ENCODE peak calls at places on chromosomes 6 and 20, in four cellular contexts. E, G, L and N are unnamed samples.

GRCh38 chr6:168537485-168537884 is 96.5 kb downstream of the SMOC2 start:
- DNase-seq in E (no peak), G (no peak), L (no peak), N (no peak)

GRCh38 chr6:121480099-121480713 is 44.8 kb downstream of the GJA1 start:
- DNase-seq in E (no peak), G (no peak), L (no peak), N (no peak)

GRCh38 chr6:142297996-142298753 is 3.6 kb upstream of the ADGRG6 start:
- DNase-seq in E (peak; percentile 58), G (no peak), L (peak; percentile 75), N (no peak)

GRCh38 chr6:109336221-109336955 is 45.9 kb downstream of the CD164 start:
- DNase-seq in E (peak; percentile 45), G (no peak), L (peak; percentile 97), N (no peak)

GRCh38 chr20:50893620-50894019 is 37.6 kb downstream of the ADNP start:
- DNase-seq in E (no peak), G (no peak), L (no peak), N (no peak)

GRCh38 chr6:89385846-89386245 is 26.2 kb downstream of the RRAGD start:
- DNase-seq in E (no peak), G (no peak), L (no peak), N (no peak)

GRCh38 chr20:46951405-46951804 is 56.8 kb downstream of the EYA2 start:
- DNase-seq in E (peak; percentile 50), G (no peak), L (peak; percentile 51), N (no peak)

GRCh38 chr20:48317578-48317977 is 510.2 kb downstream of the PREX1 start:
- DNase-seq in E (no peak), G (no peak), L (no peak), N (no peak)

GRCh38 chr20:63176035-63176434 is 39.9 kb downstream of the YTHDF1 start:
- DNase-seq in E (no peak), G (no peak), L (no peak), N (no peak)

GRCh38 chr20:47686545-47686944 is 98.7 kb downstream of the SULF2 start:
- DNase-seq in E (peak; percentile 96), G (no peak), L (no peak), N (no peak)

GRCh38 chr6:150633466-150633795 is 33.7 kb downstream of the PLEKHG1 start:
- DNase-seq in E (no peak), G (no peak), L (no peak), N (no peak)

GRCh38 chr6:68364276-68364785 is 270.8 kb upstream of the ADGRB3 start:
- DNase-seq in E (peak; percentile 4), G (no peak), L (no peak), N (no peak)

GRCh38 chr6:149766156-149766768 is 16.7 kb downstream of the PCMT1 start:
- DNase-seq in E (peak; percentile 92), G (no peak), L (peak; percentile 51), N (no peak)

GRCh38 chr6:147548930-147549475 is 40.5 kb downstream of the SAMD5 start:
- DNase-seq in E (no peak), G (no peak), L (no peak), N (no peak)

GRCh38 chr20:60210779-60211617 is 252.8 kb downstream of the CDH26 start:
- DNase-seq in E (peak; percentile 63), G (peak; percentile 46), L (peak; percentile 68), N (peak; percentile 30)

GRCh38 chr6:45105170-45105820 is 222.8 kb upstream of the RUNX2 start:
- DNase-seq in E (peak; percentile 73), G (no peak), L (peak; percentile 7), N (no peak)

GRCh38 chr6:3117912-3118352 is 579 bp upstream of the BPHL start:
- DNase-seq in E (no peak), G (no peak), L (no peak), N (no peak)

GRCh38 chr20:37837934-37838333 is 65.0 kb upstream of the VSTM2L start:
- DNase-seq in E (no peak), G (no peak), L (no peak), N (no peak)

GRCh38 chr6:158782432-158783166 is 36.6 kb downstream of the EZR start:
- DNase-seq in E (no peak), G (peak; percentile 7), L (no peak), N (no peak)

GRCh38 chr6:130559166-130559565 is 193.3 kb downstream of the TMEM200A start:
- DNase-seq in E (peak; percentile 42), G (no peak), L (no peak), N (no peak)

GRCh38 chr6:134658596-134658995 is 291.3 kb downstream of the ALDH8A1 start:
- DNase-seq in E (no peak), G (no peak), L (no peak), N (no peak)

GRCh38 chr20:55592866-55593265 is 412.5 kb downstream of the CBLN4 start:
- DNase-seq in E (no peak), G (no peak), L (no peak), N (no peak)

GRCh38 chr6:7178280-7178679 is 70.5 kb downstream of the RREB1 start:
- DNase-seq in E (no peak), G (no peak), L (no peak), N (no peak)

GRCh38 chr6:53937461-53937860 is 142.7 kb downstream of the LRRC1 start:
- DNase-seq in E (no peak), G (no peak), L (no peak), N (no peak)

GRCh38 chr20:25178563-25179438 is 16.7 kb upstream of the ENTPD6 start:
- DNase-seq in E (peak; percentile 83), G (no peak), L (peak; percentile 99), N (peak; percentile 38)

GRCh38 chr6:160887616-160888015 is 104.0 kb upstream of the MAP3K4 start:
- DNase-seq in E (no peak), G (no peak), L (no peak), N (no peak)

GRCh38 chr20:15708984-15709598 is 864.2 kb downstream of the KIF16B start:
- DNase-seq in E (no peak), G (no peak), L (peak; percentile 67), N (no peak)

GRCh38 chr20:687468-688203 is 12.0 kb upstream of the SCRT2 start:
- DNase-seq in E (no peak), G (no peak), L (no peak), N (no peak)

GRCh38 chr6:129112591-129112990 is 229.7 kb downstream of the LAMA2 start:
- DNase-seq in E (no peak), G (no peak), L (no peak), N (no peak)

GRCh38 chr6:112253505-112253841 is 894 bp downstream of the LAMA4 start:
- DNase-seq in E (no peak), G (no peak), L (peak; percentile 3), N (no peak)

GRCh38 chr20:46151936-46152335 is 33.8 kb downstream of the CD40 start:
- DNase-seq in E (no peak), G (no peak), L (peak; percentile 21), N (no peak)

DNA sequence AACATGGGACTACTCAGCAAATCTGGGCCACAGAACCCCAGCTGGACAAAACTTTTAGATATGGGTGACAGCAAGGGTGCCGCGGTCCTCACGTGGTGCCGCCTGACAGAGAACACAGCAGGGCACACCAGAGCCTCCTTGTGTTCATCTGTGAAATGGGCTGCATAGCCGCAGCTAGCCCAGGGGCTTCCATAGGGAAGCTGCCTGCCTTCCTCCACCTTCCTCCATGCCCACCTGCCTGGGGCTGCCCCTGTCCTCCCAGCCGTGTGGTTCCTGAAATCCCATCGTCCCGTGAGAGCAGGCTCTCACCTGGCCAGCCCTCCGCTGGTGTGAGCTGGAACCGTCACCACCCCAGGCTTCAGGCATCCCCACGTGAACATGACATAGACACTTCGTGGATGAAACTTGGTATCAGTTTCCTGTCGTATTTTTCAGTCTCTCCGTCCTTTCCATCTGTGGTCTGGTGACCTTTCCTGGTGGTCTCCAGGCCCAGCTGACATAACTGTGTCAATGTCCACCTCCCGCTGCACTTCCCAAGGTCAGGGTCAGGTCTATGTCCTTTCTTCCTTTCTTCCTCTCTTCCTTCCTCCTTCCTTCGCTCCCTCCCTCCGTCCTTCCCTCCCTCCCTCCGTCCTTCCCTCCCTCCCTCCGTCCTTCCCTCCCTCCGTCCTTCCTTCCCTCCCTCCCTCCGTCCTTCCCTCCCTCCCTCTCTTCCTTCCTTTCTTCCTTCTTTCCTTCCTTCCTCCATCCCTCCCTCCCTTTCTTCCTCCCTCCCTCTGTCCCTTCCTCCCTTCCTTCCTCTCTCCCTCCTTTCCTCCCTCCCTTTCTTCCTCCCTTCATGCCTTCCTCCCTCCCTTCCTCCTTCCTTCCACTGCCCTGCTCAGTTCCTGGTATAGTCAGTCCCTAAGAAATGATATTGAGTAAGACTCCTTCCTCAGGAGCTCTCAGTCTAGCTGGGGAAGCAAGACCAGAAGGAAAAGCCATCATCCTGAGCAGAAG is 78.8 kb downstream of the GRM4 start:
- DNase-seq in E (no peak), G (no peak), L (no peak), N (no peak)
- TF ChIP-seq CTCF in E (no peak), G (no peak), L (no peak), N (no peak)

GRCh38 chr20:52959125-52959524 is 13.0 kb upstream of the TSHZ2 start:
- DNase-seq in E (peak; percentile 7), G (no peak), L (no peak), N (no peak)
- TF ChIP-seq CTCF in E (no peak), G (no peak), L (peak; percentile 20), N (no peak)

DNA sequence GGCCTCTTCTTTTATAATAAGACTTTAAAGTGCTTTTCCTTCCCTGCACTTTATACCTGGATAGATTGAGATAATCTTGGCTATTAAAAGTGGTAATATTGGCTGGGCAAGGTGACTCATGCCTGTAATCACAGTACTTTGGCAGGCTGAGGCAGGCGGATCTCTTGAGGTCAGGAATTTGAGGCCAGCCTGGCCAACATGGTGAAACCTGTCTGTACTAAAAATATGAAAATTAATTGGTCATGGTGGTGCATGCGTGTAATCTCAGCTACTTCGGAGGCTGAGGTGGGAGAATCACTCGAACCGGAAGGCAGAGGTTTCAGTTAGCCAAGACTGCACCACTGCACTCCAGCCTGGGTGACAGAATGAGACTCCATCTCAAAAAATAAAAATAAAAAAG is 197.1 kb upstream of the RGS17 start:
- DNase-seq in E (peak; percentile 3), G (no peak), L (peak; percentile 68), N (no peak)
- TF ChIP-seq CTCF in E (no peak), G (no peak), L (no peak), N (no peak)

GRCh38 chr6:39370021-39370420 is 47.5 kb upstream of the KCNK16 start:
- DNase-seq in E (no peak), G (no peak), L (no peak), N (no peak)
- TF ChIP-seq CTCF in E (peak; percentile 31), G (no peak), L (peak; percentile 39), N (no peak)

DNA sequence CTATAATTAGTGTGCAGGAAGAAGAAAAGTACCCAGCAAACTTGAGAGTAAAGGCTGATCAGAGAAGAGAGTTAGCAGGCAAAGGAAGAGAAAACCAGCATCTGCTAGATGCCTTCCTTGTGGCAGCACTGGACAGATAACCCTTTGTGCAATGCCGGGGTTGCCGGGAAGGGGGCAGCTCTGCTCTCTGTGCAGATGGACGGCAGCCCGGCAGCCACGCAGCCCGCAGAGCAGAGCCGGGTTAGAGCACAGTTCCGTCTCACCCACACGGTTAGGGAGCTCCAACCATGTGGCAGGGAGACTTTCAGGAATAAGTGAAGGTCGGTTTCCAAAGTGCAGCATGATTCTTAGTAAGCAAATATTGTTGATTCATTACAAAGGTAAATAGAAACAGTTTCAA is 80.0 kb upstream of the RPS6KA2 start:
- DNase-seq in E (peak; percentile 29), G (no peak), L (peak; percentile 65), N (no peak)
- TF ChIP-seq CTCF in E (peak; percentile 58), G (no peak), L (peak; percentile 71), N (no peak)